ENCODE peak calls at places on chromosomes 4 and X, in eight cellular contexts. U, W, I, P, E, X, H and Y are unnamed samples.

GRCh38 chrX:129544780-129545179 is 4.7 kb downstream of the OCRL start:
- DNase-seq in H (no peak), E (no peak), U (no peak), X (no peak), I (no peak), W (no peak), P (no peak), Y (no peak)

GRCh38 chr4:185343726-185344581 is 51.8 kb downstream of the LRP2BP start:
- DNase-seq in P (no peak), E (peak), W (no peak), I (no peak), X (no peak), U (no peak), H (no peak), Y (no peak)

GRCh38 chr4:13980317-13980716 is 352.8 kb upstream of the BOD1L1 start:
- DNase-seq in H (no peak), X (no peak), P (no peak), W (no peak), U (peak), I (no peak), E (no peak), Y (no peak)

GRCh38 chrX:16005899-16006298 is 117.5 kb upstream of the GRPR start:
- DNase-seq in E (no peak), W (no peak), X (no peak), H (no peak), U (no peak), I (no peak), P (no peak), Y (no peak)

GRCh38 chrX:112056886-112057285 is 25.7 kb downstream of the TRPC5 start:
- DNase-seq in W (no peak), H (no peak), E (no peak), P (no peak), X (no peak), U (no peak), I (no peak), Y (no peak)

GRCh38 chr4:174707277-174707676 is 121.8 kb downstream of the GLRA3 start:
- DNase-seq in E (no peak), H (no peak), W (no peak), P (no peak), X (no peak), U (no peak), I (no peak), Y (peak)

GRCh38 chr4:114087596-114088230 is 108.3 kb upstream of the ARSJ start:
- DNase-seq in X (no peak), E (no peak), H (no peak), I (no peak), W (no peak), P (no peak), U (peak), Y (no peak)

GRCh38 chrX:107766470-107767140 is 9.0 kb downstream of the TSC22D3 start:
- DNase-seq in X (no peak), P (no peak), W (peak), U (no peak), E (peak), I (no peak), H (no peak), Y (no peak)

GRCh38 chr4:11548529-11549176 is 120.0 kb upstream of the HS3ST1 start:
- DNase-seq in U (no peak), W (no peak), P (no peak), E (no peak), X (no peak), I (no peak), H (no peak), Y (no peak)

GRCh38 chr4:152014280-152014679 is 253.5 kb upstream of the GATB start:
- DNase-seq in I (no peak), H (no peak), X (no peak), U (no peak), P (no peak), E (no peak), W (no peak), Y (peak)
- TF ChIP-seq CTCF in I (no peak), H (no peak), X (no peak), U (no peak), P (no peak), E (no peak), W (no peak), Y (no peak)

DNA sequence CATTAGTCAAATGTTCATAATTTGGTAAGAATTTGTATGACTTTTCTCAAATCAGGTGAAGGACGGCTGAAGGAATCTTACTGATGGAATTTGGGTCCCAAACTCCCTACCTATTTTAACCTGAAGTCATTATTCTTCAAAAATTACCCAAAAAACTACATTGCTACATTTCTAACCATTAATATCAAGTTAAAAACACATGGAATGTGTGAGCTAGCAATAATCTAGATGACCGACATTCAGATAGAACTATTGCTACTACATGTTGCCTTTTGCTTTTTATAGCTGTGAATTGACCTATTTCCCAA is 25.3 kb upstream of the WWC2 start:
- DNase-seq in I (no peak), U (no peak), H (no peak), P (no peak), W (no peak), E (no peak), X (no peak), Y (no peak)
- TF ChIP-seq CTCF in I (peak), U (no peak), H (peak), P (no peak), W (no peak), E (no peak), X (no peak), Y (no peak)

GRCh38 chr4:121824171-121824527 is 466 bp upstream of the CCNA2 start:
- DNase-seq in I (no peak), U (no peak), W (no peak), P (no peak), X (no peak), E (no peak), H (no peak), Y (no peak)
- TF ChIP-seq CTCF in I (no peak), U (no peak), W (no peak), P (no peak), X (no peak), E (no peak), H (no peak), Y (no peak)

GRCh38 chrX:149006235-149006634 is 498.9 kb downstream of the IDS start:
- DNase-seq in X (no peak), E (no peak), H (no peak), U (no peak), P (no peak), W (no peak), I (no peak), Y (no peak)

GRCh38 chrX:149002320-149002719 is 501.9 kb downstream of the AFF2 start:
- DNase-seq in P (no peak), H (no peak), W (no peak), E (no peak), X (no peak), U (no peak), I (no peak), Y (no peak)

GRCh38 chrX:149010026-149010898 is 494.8 kb downstream of the IDS start:
- DNase-seq in W (no peak), X (no peak), I (no peak), H (no peak), E (no peak), U (no peak), P (no peak), Y (no peak)

GRCh38 chrX:149003863-149004660 is 501.0 kb downstream of the IDS start:
- DNase-seq in H (no peak), X (no peak), P (no peak), E (no peak), W (no peak), U (no peak), I (no peak), Y (no peak)

GRCh38 chrX:149004936-149005335 is 500.2 kb downstream of the IDS start:
- DNase-seq in I (no peak), W (no peak), U (no peak), X (peak), E (no peak), H (no peak), P (peak), Y (no peak)
- TF ChIP-seq CTCF in I (no peak), W (no peak), U (no peak), X (no peak), E (no peak), H (no peak), P (peak), Y (no peak)

GRCh38 chr4:123127218-123127617 is 204.8 kb upstream of the NUDT6 start:
- DNase-seq in I (no peak), P (no peak), X (no peak), H (no peak), E (no peak), U (peak), W (no peak), Y (no peak)
- TF ChIP-seq CTCF in I (peak), P (no peak), X (no peak), H (no peak), E (no peak), U (peak), W (no peak), Y (no peak)

GRCh38 chr4:139453371-139454110 is 380 bp upstream of the RAB33B start:
- DNase-seq in P (peak), H (peak), W (peak), E (peak), U (peak), I (peak), X (peak), Y (peak)
- TF ChIP-seq CTCF in P (no peak), H (no peak), W (no peak), E (no peak), U (no peak), I (no peak), X (no peak), Y (peak)

DNA sequence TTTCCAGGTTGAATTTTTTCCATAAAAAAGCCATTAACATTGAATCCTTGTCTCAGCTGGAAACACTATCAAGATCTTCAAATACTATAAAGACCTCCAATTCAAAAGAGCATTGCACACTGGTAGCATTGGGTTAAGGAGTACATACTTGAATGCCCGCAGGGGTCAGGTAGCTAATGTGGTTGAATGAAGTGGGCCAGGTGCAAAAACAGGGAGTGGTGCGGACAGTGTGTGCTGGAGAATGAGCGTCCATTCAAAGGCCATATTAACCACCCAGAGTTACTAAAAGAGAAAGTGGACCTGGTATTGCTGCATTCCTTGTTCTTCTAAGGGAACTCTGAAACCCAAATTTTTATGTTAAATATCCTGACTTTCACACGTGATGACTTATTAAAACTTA is 91.6 kb downstream of the NYX start:
- DNase-seq in X (no peak), W (no peak), I (no peak), E (no peak), H (no peak), U (no peak), P (no peak), Y (no peak)
- TF ChIP-seq CTCF in X (no peak), W (no peak), I (no peak), E (no peak), H (no peak), U (no peak), P (no peak), Y (no peak)

GRCh38 chr4:188246488-188246887 is 107.2 kb downstream of the TRIML1 start:
- DNase-seq in E (no peak), X (peak), W (no peak), I (no peak), U (no peak), P (peak), H (no peak), Y (no peak)
- TF ChIP-seq CTCF in E (no peak), X (no peak), W (no peak), I (no peak), U (no peak), P (peak), H (no peak), Y (no peak)

GRCh38 chr4:182916483-182917181 is 554 bp downstream of the DCTD start:
- DNase-seq in U (no peak), P (peak), I (peak), E (peak), W (peak), H (no peak), X (peak), Y (peak)

GRCh38 chr4:182913621-182914020 is 3.6 kb downstream of the DCTD start:
- DNase-seq in W (no peak), I (no peak), P (no peak), E (no peak), X (no peak), U (no peak), H (no peak), Y (no peak)

GRCh38 chr4:182917182-182918043 is at the start of gene DCTD:
- DNase-seq in E (peak), H (peak), P (peak), I (peak), W (peak), U (no peak), X (peak), Y (peak)

GRCh38 chr4:182913036-182913435 is 4.2 kb downstream of the DCTD start:
- DNase-seq in P (no peak), X (no peak), W (no peak), H (no peak), E (no peak), U (no peak), I (no peak), Y (no peak)

DNA sequence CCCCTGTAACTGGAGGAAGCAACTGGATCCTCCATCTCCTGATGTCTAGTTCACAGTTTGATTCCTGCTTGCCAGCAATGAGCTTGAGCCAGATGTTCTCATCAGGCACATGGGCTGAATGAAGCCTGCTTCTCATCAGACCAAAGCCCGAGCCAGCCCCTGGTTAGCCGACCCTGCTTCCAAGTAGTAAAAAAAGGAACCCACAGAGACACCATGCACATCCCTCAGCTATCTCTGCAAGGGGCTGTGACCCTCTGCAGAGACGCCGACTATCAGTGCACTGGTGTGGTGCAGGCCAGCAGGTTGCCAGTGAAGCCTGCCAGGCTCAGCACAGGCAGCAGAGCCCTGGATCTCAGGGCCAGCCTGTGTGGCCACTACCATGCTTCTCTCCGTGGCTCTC is 2.8 kb downstream of the DCTD start:
- DNase-seq in W (no peak), I (no peak), P (no peak), U (no peak), H (no peak), E (no peak), X (no peak), Y (no peak)
- TF ChIP-seq CTCF in W (no peak), I (no peak), P (no peak), U (no peak), H (no peak), E (no peak), X (no peak), Y (no peak)

GRCh38 chr4:16449381-16449780 is 223.1 kb upstream of the TAPT1 start:
- DNase-seq in P (no peak), X (no peak), E (no peak), W (no peak), I (no peak), H (no peak), U (no peak), Y (no peak)

GRCh38 chr4:16450031-16450430 is 223.8 kb upstream of the TAPT1 start:
- DNase-seq in P (peak), I (no peak), U (no peak), W (no peak), E (no peak), X (no peak), H (no peak), Y (no peak)

GRCh38 chr4:16448240-16448639 is 222.0 kb upstream of the TAPT1 start:
- DNase-seq in I (no peak), P (no peak), E (no peak), X (no peak), H (no peak), W (no peak), U (no peak), Y (no peak)

GRCh38 chr4:16450724-16451123 is 224.5 kb upstream of the TAPT1 start:
- DNase-seq in X (no peak), W (no peak), E (no peak), U (no peak), H (no peak), P (peak), I (no peak), Y (no peak)
- TF ChIP-seq CTCF in X (no peak), W (no peak), E (no peak), U (peak), H (no peak), P (peak), I (no peak), Y (no peak)